ENCODE peak calls at places on chromosomes 4 and X, in five cellular contexts. O is GDM1; U is HTR-8/SVneo; N is activated CD4-positive, alpha-beta T cell treated with anti-CD3 and anti-CD28 coated beads, Interleukin-2, amount 10 ng/mL, durations not matched to agents 7 days and 5 days; L is breast epithelium. M is an unnamed sample.

GRCh38 chr4:3128976-3129375 is 54.5 kb downstream of the HTT start:
- DNase-seq in L (no peak), U (no peak), N (no peak), O (no peak), M (no peak)

GRCh38 chr4:139902328-139903217 is 237.0 kb downstream of the MGST2 start:
- DNase-seq in O (no peak), L (no peak), N (no peak), U (no peak), M (no peak)

GRCh38 chr4:70704333-70705145 is 16.2 kb downstream of the UTP3 start:
- DNase-seq in N (peak; percentile 53), L (peak; percentile 79), U (peak; percentile 57), O (peak; percentile 23), M (peak; percentile 87)

GRCh38 chr4:182752158-182752910 is 164.9 kb downstream of the DCTD start:
- DNase-seq in U (peak; percentile 74), L (no peak), N (no peak), O (no peak), M (no peak)

GRCh38 chr4:163263601-163264000 is 68.8 kb downstream of the NPY1R start:
- DNase-seq in U (no peak), L (no peak), N (no peak), O (no peak), M (no peak)

GRCh38 chrX:43595931-43596330 is 60.2 kb upstream of the MAOA start:
- DNase-seq in N (no peak), O (no peak), U (no peak), L (no peak), M (no peak)

GRCh38 chrX:138928737-138929459 is 217.4 kb upstream of the FGF13 start:
- DNase-seq in N (no peak), L (no peak), U (no peak), O (no peak), M (no peak)

GRCh38 chr4:70902577-70903281 is 560 bp downstream of the MOB1B start:
- DNase-seq in L (no peak), N (peak; percentile 26), U (peak; percentile 12), O (no peak), M (peak; percentile 80)

GRCh38 chr4:164012396-164013027 is 518.0 kb downstream of the TMA16 start:
- DNase-seq in N (peak; percentile 29), L (no peak), O (no peak), U (peak; percentile 21), M (no peak)

GRCh38 chrX:72373136-72373535 is 67.4 kb upstream of the CITED1 start:
- DNase-seq in O (no peak), L (no peak), N (no peak), U (no peak), M (no peak)

GRCh38 chr4:168183717-168184571 is 91.6 kb downstream of the ANXA10 start:
- DNase-seq in O (peak; percentile 30), N (no peak), L (no peak), U (peak; percentile 37), M (no peak)

GRCh38 chr4:110091426-110091825 is 107.0 kb downstream of the ELOVL6 start:
- DNase-seq in U (peak; percentile 27), L (no peak), O (no peak), N (no peak), M (no peak)

GRCh38 chr4:25694466-25694865 is 38.8 kb downstream of the SLC34A2 start:
- DNase-seq in N (no peak), L (no peak), O (no peak), U (peak; percentile 52), M (no peak)

GRCh38 chr4:145755802-145756201 is 75.9 kb downstream of the C4orf51 start:
- DNase-seq in L (no peak), O (no peak), U (no peak), N (no peak), M (no peak)

GRCh38 chr4:38670061-38670894 is 6.3 kb downstream of the KLF3 start:
- DNase-seq in U (no peak), O (no peak), L (no peak), N (no peak), M (no peak)

M was measured in suprapubic skin.